ENCODE peak calls at places on chromosomes 16 and 17, in five cellular contexts. D is HepG2, M is WTC11, Y is GM12878, X is K562. O is an unnamed sample.

GRCh38 chr17:5464717-5465507 is 3.9 kb downstream of the DHX33 start:
- DNase-seq in X (no peak), D (peak), Y (no peak), M (no peak), O (no peak)

GRCh38 chr16:48561960-48562393 is 48.0 kb downstream of the N4BP1 start:
- DNase-seq in M (no peak), Y (no peak), X (no peak), D (peak), O (no peak)

GRCh38 chr16:50366126-50366525 is 2.7 kb downstream of the BRD7 start:
- DNase-seq in X (no peak), Y (no peak), M (no peak), D (no peak), O (no peak)

GRCh38 chr17:62096401-62096670 is 31.3 kb upstream of the MED13 start:
- DNase-seq in D (no peak), M (no peak), Y (no peak), X (no peak), O (no peak)

GRCh38 chr17:78808106-78808635 is 26.1 kb upstream of the CYTH1 start:
- DNase-seq in M (no peak), D (no peak), Y (no peak), X (no peak), O (no peak)

GRCh38 chr17:30296499-30297038 is 4.8 kb upstream of the BLMH start:
- DNase-seq in Y (no peak), X (no peak), D (no peak), M (no peak), O (no peak)

GRCh38 chr17:42067371-42068180 is 17.2 kb upstream of the C17orf113 start:
- DNase-seq in D (peak), X (peak), M (peak), Y (no peak), O (no peak)

GRCh38 chr17:30323895-30324319 is 9.9 kb downstream of the TMIGD1 start:
- DNase-seq in Y (no peak), M (no peak), X (no peak), D (no peak), O (no peak)

GRCh38 chr17:6556121-6557039 is at the start of gene PITPNM3:
- DNase-seq in M (peak), Y (no peak), D (no peak), X (peak), O (peak)

GRCh38 chr17:63350364-63350763 is 95.7 kb downstream of the CYB561 start:
- DNase-seq in X (no peak), D (no peak), Y (no peak), M (no peak), O (no peak)

GRCh38 chr16:3035289-3035971 is 1.3 kb downstream of the BICDL2 start:
- DNase-seq in X (no peak), D (no peak), Y (no peak), M (no peak), O (no peak)

GRCh38 chr17:33667052-33667509 is 374.0 kb upstream of the ASIC2 start:
- DNase-seq in D (no peak), Y (peak), X (peak), M (no peak), O (no peak)

GRCh38 chr17:56110463-56111138 is 42.7 kb upstream of the ANKFN1 start:
- DNase-seq in M (no peak), D (no peak), X (no peak), Y (no peak), O (no peak)

GRCh38 chr17:57408064-57408811 is 151.9 kb downstream of the MSI2 start:
- DNase-seq in D (peak), X (no peak), M (peak), Y (peak), O (no peak)

GRCh38 chr17:74244543-74244942 is 29.5 kb upstream of the DNAI2 start:
- DNase-seq in Y (no peak), M (no peak), X (no peak), D (no peak), O (no peak)

GRCh38 chr17:20944014-20944905 is 98.6 kb downstream of the USP22 start:
- DNase-seq in M (peak), X (no peak), D (peak), Y (no peak), O (peak)

GRCh38 chr17:47949951-47950350 is 7.7 kb downstream of the PRR15L start:
- DNase-seq in X (no peak), M (no peak), Y (no peak), D (no peak), O (no peak)

GRCh38 chr17:76248013-76248782 is 7.9 kb upstream of the RNF157 start:
- DNase-seq in M (no peak), X (no peak), Y (no peak), D (no peak), O (no peak)

GRCh38 chr17:28675980-28676379 is 14.0 kb downstream of the SUPT6H start:
- DNase-seq in M (no peak), Y (no peak), X (no peak), D (peak), O (no peak)

GRCh38 chr17:61410555-61411089 is 11.0 kb downstream of the TBX2 start:
- DNase-seq in M (peak), D (no peak), Y (no peak), X (no peak), O (peak)

GRCh38 chr16:89020068-89020924 is 43.3 kb upstream of the CBFA2T3 start:
- DNase-seq in X (peak), Y (peak), D (no peak), M (no peak), O (no peak)

GRCh38 chr17:47310186-47310733 is 13.5 kb upstream of the EFCAB13 start:
- DNase-seq in D (no peak), X (no peak), M (no peak), Y (no peak), O (no peak)

GRCh38 chr16:49513040-49513439 is 139.4 kb downstream of the C16orf78 start:
- DNase-seq in D (no peak), X (peak), M (peak), Y (no peak), O (no peak)

GRCh38 chr17:44900894-44901293 is 1.6 kb upstream of the EFTUD2 start:
- DNase-seq in M (no peak), X (no peak), Y (no peak), D (no peak), O (no peak)

GRCh38 chr16:85607331-85607765 is 5.8 kb upstream of the GSE1 start:
- DNase-seq in Y (no peak), X (peak), D (no peak), M (peak), O (peak)

GRCh38 chr17:47615766-47616424 is 33.8 kb upstream of the KPNB1 start:
- DNase-seq in Y (peak), M (no peak), X (peak), D (peak), O (no peak)

GRCh38 chr17:65518256-65518655 is 43.2 kb downstream of the AXIN2 start:
- DNase-seq in Y (no peak), M (no peak), D (no peak), X (no peak), O (no peak)

GRCh38 chr16:69476920-69477418 is 52.5 kb downstream of the CYB5B start:
- DNase-seq in D (peak), X (no peak), Y (no peak), M (no peak), O (no peak)

GRCh38 chr17:48502312-48502711 is 28.5 kb downstream of the HOXB1 start:
- DNase-seq in D (no peak), X (no peak), Y (no peak), M (no peak), O (no peak)

GRCh38 chr17:68302666-68303065 is 11.4 kb downstream of the ARSG start:
- DNase-seq in Y (no peak), X (no peak), M (no peak), D (no peak), O (no peak)

GRCh38 chr17:79388556-79389295 is 222.1 kb downstream of the RBFOX3 start:
- DNase-seq in D (peak), Y (no peak), M (peak), X (peak), O (peak)

GRCh38 chr17:5419959-5420653 is at the start of gene RPAIN:
- DNase-seq in Y (no peak), X (peak), M (peak), D (peak), O (peak)

GRCh38 chr17:28878158-28878910 is 19.2 kb downstream of the FLOT2 start:
- DNase-seq in M (no peak), X (no peak), Y (no peak), D (no peak), O (no peak)

GRCh38 chr16:72987480-72987901 is 60.4 kb downstream of the ZFHX3 start:
- DNase-seq in Y (no peak), X (no peak), D (no peak), M (no peak), O (no peak)

GRCh38 chr17:81615401-81615930 is 21.4 kb downstream of the NPLOC4 start:
- DNase-seq in M (no peak), D (no peak), X (no peak), Y (no peak), O (no peak)

GRCh38 chr16:88369447-88370008 is 13.2 kb upstream of the ZNF469 start:
- DNase-seq in D (no peak), M (no peak), X (no peak), Y (no peak), O (no peak)

GRCh38 chr16:1280783-1281182 is 24.9 kb downstream of the TPSD1 start:
- DNase-seq in D (no peak), X (no peak), Y (no peak), M (no peak), O (no peak)

GRCh38 chr16:49858200-49859129 is 2.6 kb upstream of the ZNF423 start:
- DNase-seq in Y (no peak), X (peak), D (no peak), M (peak), O (no peak)

GRCh38 chr16:57118461-57119084 is 26.2 kb downstream of the CPNE2 start:
- DNase-seq in Y (no peak), M (no peak), D (no peak), X (no peak), O (no peak)

DNA sequence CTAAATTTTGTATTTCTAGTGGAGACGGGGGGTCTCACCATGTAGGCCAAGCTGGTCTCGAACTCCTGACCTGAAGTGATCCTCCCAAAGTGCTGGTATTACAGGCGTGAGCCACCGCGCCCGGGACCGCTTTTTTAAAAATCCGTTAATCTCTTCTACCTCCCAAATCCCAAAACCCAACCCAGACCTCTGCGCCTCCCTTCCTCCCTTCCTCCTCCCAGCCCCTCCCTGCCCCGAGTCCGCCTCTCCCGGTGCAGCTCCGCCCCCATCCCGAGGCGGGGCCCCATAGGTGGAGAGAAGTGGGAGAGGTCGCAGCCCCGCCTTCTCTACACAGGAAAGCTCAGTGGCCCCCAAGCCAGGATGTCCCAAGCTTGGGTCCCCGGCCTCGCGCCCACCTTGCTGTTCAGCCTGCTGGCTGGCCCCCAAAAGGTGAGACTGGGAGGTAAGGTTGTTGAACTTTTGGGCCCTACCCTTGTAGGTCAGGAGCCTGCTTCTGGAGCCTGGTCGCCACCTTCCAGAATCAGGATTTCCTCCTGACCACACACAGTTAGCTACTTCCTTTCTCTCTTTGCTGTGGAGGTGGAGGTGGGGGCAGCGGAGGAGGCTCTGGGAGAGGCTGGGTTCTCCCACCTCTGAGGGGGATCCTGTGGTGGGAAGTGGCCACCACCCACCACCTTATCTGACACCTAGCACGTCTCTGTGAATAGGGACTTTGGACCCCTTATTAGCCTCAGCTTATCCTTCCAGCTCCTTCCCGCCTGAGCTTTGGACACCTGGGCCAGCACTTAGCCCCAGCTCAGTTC is at the start of gene TMEM92:
- DNase-seq in D (no peak), M (peak), X (peak), Y (no peak), O (peak)
- TF ChIP-seq ATF2 in D (no peak), M (no peak), X (no peak), Y (no peak), O (no peak)

DNA sequence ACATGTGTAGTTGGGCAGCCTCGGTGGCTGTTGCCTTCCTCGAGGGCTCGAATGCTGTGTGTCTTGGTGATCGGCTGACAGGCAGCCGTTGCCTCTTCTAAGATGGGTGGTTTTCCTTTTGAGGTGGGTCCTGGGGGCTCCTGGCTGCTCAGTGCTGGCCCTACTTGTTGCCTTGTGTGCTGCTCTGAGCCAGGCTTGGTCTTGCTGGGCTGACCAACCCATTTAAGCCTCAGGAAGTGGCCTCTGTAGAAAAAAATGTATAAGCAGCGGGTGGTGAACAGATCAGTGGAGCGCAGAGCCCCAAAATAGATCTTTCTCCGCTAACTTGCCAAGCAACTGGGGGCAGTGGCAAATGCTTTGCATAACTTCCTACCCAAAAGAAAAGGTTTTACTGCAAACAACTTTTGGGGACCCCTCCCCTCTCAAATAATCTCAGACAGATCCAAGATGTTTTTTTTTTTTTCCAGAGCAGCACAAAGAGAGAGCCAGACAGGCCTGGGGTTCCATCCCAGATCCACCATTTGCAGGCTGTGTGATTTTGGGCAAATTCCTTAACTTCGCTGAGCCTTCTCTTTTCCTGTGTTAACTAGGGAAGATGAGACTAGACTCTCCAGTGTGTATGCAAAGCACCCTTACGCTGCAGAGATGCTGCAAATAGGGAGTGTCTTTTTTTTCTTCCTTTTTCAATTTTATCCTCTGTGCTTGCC is 42.5 kb downstream of the PLCG2 start:
- DNase-seq in M (no peak), D (no peak), Y (peak), X (no peak), O (no peak)
- TF ChIP-seq ATF2 in M (no peak), D (no peak), Y (no peak), X (no peak), O (no peak)

DNA sequence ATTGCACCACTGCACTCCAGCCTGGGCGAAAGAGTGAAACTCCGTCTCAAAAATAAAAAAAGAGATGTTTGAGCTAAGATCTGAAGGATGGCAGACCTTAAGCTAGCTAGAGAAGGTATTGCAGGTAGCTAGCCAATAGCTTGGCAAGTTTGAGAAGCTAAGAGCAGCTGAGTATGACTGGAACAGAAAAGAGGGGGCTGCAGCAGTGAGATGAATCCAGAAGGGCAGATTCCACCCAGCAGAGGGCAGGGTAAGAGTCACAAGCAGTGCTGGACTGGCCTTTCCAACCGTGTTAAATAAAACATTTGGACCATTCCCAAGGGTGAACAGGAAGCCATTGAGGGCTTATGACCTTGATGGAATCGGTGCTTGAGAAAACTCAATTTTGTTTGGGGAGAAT is 5.7 kb upstream of the PHAF1 start:
- DNase-seq in Y (no peak), D (peak), X (no peak), M (peak), O (no peak)
- TF ChIP-seq ATF2 in Y (no peak), D (no peak), X (no peak), M (no peak), O (no peak)

GRCh38 chr17:43615952-43616351 is 45.8 kb downstream of the MEOX1 start:
- DNase-seq in X (no peak), Y (no peak), M (no peak), D (no peak), O (no peak)

GRCh38 chr17:43615330-43615729 is 46.4 kb downstream of the MEOX1 start:
- DNase-seq in X (no peak), Y (no peak), M (no peak), D (no peak), O (no peak)

GRCh38 chr17:43620147-43620944 is 41.4 kb downstream of the MEOX1 start:
- DNase-seq in X (no peak), Y (no peak), D (no peak), M (no peak), O (no peak)

GRCh38 chr17:43616865-43617264 is 44.9 kb downstream of the MEOX1 start:
- DNase-seq in Y (no peak), M (no peak), X (no peak), D (no peak), O (no peak)

GRCh38 chr17:43619696-43620095 is 42.0 kb downstream of the MEOX1 start:
- DNase-seq in X (no peak), M (no peak), D (no peak), Y (no peak), O (no peak)
- TF ChIP-seq ATF2 in X (no peak), M (no peak), D (no peak), Y (no peak), O (no peak)

DNA sequence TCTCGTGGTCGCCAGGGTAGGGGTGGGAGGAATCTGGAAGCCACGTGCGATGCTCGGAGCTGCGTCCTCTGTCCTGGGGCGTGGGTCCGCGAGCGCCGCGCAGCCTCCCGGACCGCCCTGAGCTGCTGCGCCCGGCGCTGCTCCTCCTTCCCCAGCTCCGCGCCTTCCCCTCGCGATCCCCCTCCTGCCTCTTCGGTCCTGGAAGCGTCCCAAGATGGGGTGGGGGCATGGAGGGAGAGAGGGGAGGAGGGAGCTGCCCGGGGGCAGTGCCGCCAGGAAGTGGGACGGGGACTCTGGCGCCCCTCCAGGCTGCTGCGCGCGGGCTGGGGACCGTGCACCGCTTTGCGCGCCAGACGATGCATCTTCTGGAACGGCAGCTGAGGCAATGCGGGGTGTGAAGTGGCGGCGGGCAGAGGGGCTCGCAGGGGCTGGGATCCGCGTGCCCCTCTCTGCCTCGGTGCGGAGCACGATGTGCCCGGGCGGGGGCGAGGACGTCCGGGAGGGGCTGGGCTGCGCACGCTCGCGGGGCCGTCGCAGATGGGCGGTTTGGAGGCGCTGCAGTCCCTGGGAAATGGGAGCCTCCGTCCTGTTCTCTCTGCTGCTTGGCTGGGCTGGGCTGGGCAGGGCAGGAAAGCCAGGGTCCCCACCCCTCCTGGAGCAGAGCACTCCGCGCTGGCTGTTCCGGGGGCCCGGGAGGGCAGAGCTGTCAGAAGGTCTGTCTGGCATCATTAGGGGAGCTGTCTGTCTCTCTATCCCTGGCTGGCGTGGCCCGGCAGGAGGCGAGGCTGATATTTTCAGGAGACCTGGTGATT is 388.0 kb downstream of the SEC14L1 start:
- DNase-seq in M (peak), D (no peak), Y (no peak), X (no peak), O (no peak)
- TF ChIP-seq ATF2 in M (no peak), D (no peak), Y (no peak), X (no peak), O (no peak)

DNA sequence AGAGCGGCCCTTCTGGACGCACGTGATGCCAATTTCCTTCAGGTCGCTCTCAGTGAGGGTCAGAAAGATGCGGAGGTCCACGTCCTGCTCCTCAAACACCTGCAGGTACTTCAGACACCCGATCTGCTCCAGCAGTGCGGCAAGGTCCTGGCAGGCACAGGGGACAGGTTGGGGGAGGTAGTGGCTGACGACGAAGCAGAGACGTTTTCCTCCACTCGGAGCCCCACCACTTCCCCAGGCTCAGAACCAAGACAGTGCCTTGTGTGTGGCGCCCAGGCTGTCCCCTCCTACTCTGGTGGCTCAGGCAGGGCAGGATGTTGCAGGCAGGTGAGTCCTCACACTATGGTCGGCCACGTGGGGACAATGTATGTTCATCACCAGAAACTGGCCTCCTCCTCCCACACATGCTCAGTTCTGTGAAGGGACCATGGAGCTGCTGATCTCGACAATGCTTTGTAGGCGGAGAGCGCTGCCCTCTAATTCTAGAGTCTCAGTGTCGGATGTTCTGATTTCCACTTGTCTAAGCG is 5.7 kb downstream of the NUDT16L1 start:
- DNase-seq in M (no peak), X (no peak), D (no peak), Y (no peak), O (no peak)
- TF ChIP-seq ATF2 in M (no peak), X (no peak), D (no peak), Y (no peak), O (no peak)